ENCODE peak calls at places on chromosomes 4 and X, in eight cellular contexts. H, Z, C, W, E, R, O and B are unnamed samples.

GRCh38 chr4:150583287-150584197 is 1.6 kb downstream of the MAB21L2 start:
- DNase-seq in R (no peak), H (no peak), C (peak), Z (no peak), W (no peak), O (peak), E (no peak), B (no peak)

GRCh38 chrX:55731826-55732225 is 14.3 kb downstream of the RRAGB start:
- DNase-seq in E (no peak), R (no peak), C (no peak), Z (no peak), O (no peak), W (no peak), H (no peak), B (no peak)

GRCh38 chrX:71103110-71103983 is 3.2 kb downstream of the CXorf65 start:
- DNase-seq in W (no peak), H (no peak), O (peak), E (no peak), R (peak), Z (peak), C (no peak), B (no peak)

GRCh38 chr4:789571-790465 is 36.1 kb downstream of the CPLX1 start:
- DNase-seq in R (no peak), Z (no peak), C (no peak), O (no peak), W (no peak), E (no peak), H (no peak), B (no peak)

GRCh38 chr4:87589531-87589930 is 18.8 kb upstream of the DSPP start:
- DNase-seq in O (no peak), H (no peak), R (no peak), C (peak), E (peak), Z (no peak), W (peak), B (peak)

GRCh38 chrX:2928127-2928582 is 984 bp downstream of the ARSD start:
- DNase-seq in R (peak), H (peak), C (peak), Z (no peak), W (no peak), E (peak), O (peak), B (peak)

GRCh38 chr4:89254847-89255246 is 52.8 kb downstream of the GPRIN3 start:
- DNase-seq in Z (peak), C (peak), E (peak), O (no peak), R (peak), H (no peak), W (peak), B (peak)

GRCh38 chrX:69138512-69138911 is 26.7 kb downstream of the PJA1 start:
- DNase-seq in Z (no peak), W (peak), O (no peak), H (no peak), R (no peak), C (no peak), E (no peak), B (no peak)